ENCODE peak calls at places on chromosomes 6 and 20, in nine cellular contexts. E is ovary, N is A549, L is endothelial cell, F is PC-3, R is fibroblast of lung, Z is thyroid gland, T is mucosa of descending colon, S is fibroblast of villous mesenchyme. Q is an unnamed sample.

GRCh38 chr20:61937146-61937962 is 128.3 kb downstream of the TAF4 start:
- DNase-seq in E (no peak), N (no peak), L (no peak), F (no peak), R (no peak), Z (no peak), T (no peak), S (no peak), Q (no peak)

GRCh38 chr6:79821859-79822258 is 125.5 kb downstream of the ELOVL4 start:
- DNase-seq in E (no peak), N (no peak), L (no peak), F (peak), R (peak), Z (no peak), T (no peak), S (no peak), Q (no peak)

GRCh38 chr20:1818895-1819294 is 76.3 kb upstream of the SIRPA start:
- DNase-seq in E (no peak), N (no peak), L (no peak), F (no peak), R (no peak), Z (no peak), T (no peak), S (no peak), Q (no peak)

GRCh38 chr6:15131234-15132195 is 114.4 kb upstream of the JARID2 start:
- DNase-seq in E (no peak), N (no peak), L (no peak), F (no peak), R (peak), Z (no peak), T (no peak), S (peak), Q (no peak)

GRCh38 chr20:59602546-59603080 is 1.7 kb upstream of the PHACTR3 start:
- DNase-seq in E (no peak), N (no peak), L (no peak), F (no peak), R (no peak), Z (no peak), T (no peak), S (no peak), Q (no peak)

GRCh38 chr6:131205891-131206290 is 70.6 kb downstream of the AKAP7 start:
- DNase-seq in E (no peak), N (no peak), L (no peak), F (no peak), R (no peak), Z (no peak), T (no peak), S (no peak), Q (no peak)

GRCh38 chr6:129699661-129700060 is 10.3 kb downstream of the ARHGAP18 start:
- DNase-seq in E (no peak), N (no peak), L (no peak), F (no peak), R (no peak), Z (no peak), T (no peak), S (no peak), Q (no peak)

GRCh38 chr6:1762203-1762602 is 152.5 kb downstream of the FOXC1 start:
- DNase-seq in E (no peak), N (no peak), L (no peak), F (no peak), R (no peak), Z (no peak), T (no peak), S (no peak), Q (no peak)

GRCh38 chr6:136792945-136793289 is 640 bp upstream of the MAP3K5 start:
- DNase-seq in E (peak), N (peak), L (peak), F (peak), R (peak), Z (peak), T (peak), S (peak), Q (peak)

GRCh38 chr6:21262504-21262903 is 331.0 kb upstream of the SOX4 start:
- DNase-seq in E (no peak), N (no peak), L (no peak), F (no peak), R (no peak), Z (no peak), T (no peak), S (no peak), Q (no peak)

GRCh38 chr20:35523298-35523888 is 6.1 kb downstream of the C20orf173 start:
- DNase-seq in E (no peak), N (peak), L (peak), F (peak), R (no peak), Z (peak), T (no peak), S (peak), Q (no peak)
- TF ChIP-seq CTCF in E (no peak), N (peak), L (peak), F (peak), R (peak), Z (peak), T (no peak), S (peak), Q (peak)

GRCh38 chr6:107711953-107712522 is 112.1 kb downstream of the SCML4 start:
- DNase-seq in E (no peak), N (no peak), L (no peak), F (no peak), R (no peak), Z (no peak), T (no peak), S (no peak), Q (no peak)

GRCh38 chr6:107712523-107713213 is 111.4 kb downstream of the SCML4 start:
- DNase-seq in E (no peak), N (no peak), L (no peak), F (no peak), R (peak), Z (no peak), T (no peak), S (peak), Q (no peak)

GRCh38 chr6:107713214-107713962 is 110.7 kb downstream of the SCML4 start:
- DNase-seq in E (no peak), N (no peak), L (no peak), F (no peak), R (no peak), Z (no peak), T (no peak), S (no peak), Q (no peak)

GRCh38 chr6:107715523-107716321 is 108.4 kb downstream of the SCML4 start:
- DNase-seq in E (no peak), N (no peak), L (no peak), F (no peak), R (no peak), Z (no peak), T (no peak), S (no peak), Q (no peak)

DNA sequence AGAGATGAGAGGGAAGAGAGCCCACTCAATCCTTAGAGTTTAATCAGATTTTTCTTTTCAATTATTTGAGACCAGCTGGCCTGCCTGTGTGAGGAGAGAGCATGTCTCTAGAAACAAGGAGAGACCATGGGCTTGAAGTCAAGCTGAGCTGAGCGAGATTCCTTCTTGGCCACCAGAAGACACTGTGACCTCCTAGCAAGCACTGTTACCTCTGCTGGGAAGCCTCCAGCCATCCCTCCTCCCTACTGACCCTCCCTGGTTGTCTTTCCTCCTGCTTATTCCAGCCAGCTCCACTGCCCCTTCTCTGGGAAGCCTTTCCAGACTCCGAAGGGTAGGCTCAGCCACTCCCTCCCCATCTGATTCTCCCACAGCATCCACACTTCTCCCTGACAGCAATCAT is 110.0 kb downstream of the SCML4 start:
- DNase-seq in E (no peak), N (no peak), L (no peak), F (no peak), R (no peak), Z (no peak), T (no peak), S (no peak), Q (no peak)
- TF ChIP-seq CTCF in E (no peak), N (no peak), L (no peak), F (no peak), R (no peak), Z (no peak), T (no peak), S (no peak), Q (no peak)

GRCh38 chr20:53033176-53033575 is 61.0 kb downstream of the TSHZ2 start:
- DNase-seq in E (no peak), N (no peak), L (no peak), F (no peak), R (peak), Z (no peak), T (no peak), S (no peak), Q (no peak)

GRCh38 chr20:53034899-53035298 is 62.7 kb downstream of the TSHZ2 start:
- DNase-seq in E (no peak), N (no peak), L (no peak), F (no peak), R (no peak), Z (no peak), T (no peak), S (no peak), Q (no peak)

GRCh38 chr20:53028337-53029007 is 56.3 kb downstream of the TSHZ2 start:
- DNase-seq in E (no peak), N (no peak), L (no peak), F (no peak), R (peak), Z (no peak), T (no peak), S (no peak), Q (no peak)

GRCh38 chr20:53032021-53033001 is 60.2 kb downstream of the TSHZ2 start:
- DNase-seq in E (no peak), N (no peak), L (no peak), F (no peak), R (peak), Z (no peak), T (no peak), S (peak), Q (no peak)

DNA sequence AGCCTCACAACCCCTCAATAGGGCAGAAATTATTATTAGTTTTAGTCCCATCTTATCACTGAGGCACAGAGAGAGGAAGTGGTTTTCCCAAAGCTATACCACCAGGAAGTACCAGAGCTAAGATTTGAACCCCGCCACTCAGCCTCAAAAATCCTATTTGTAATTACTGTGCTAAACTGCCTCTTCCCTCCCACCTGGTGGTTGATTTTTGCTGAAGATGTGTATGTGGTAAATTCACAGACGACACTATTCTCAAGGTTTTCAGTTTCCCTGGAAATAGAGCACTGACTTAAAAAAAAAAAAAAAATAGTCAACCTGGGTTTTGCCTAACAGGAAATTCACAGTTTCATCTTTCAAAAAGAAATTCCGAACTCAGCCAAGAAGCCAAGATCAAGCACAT is 57.9 kb downstream of the TSHZ2 start:
- DNase-seq in E (no peak), N (no peak), L (no peak), F (no peak), R (no peak), Z (no peak), T (no peak), S (no peak), Q (no peak)
- TF ChIP-seq CTCF in E (no peak), N (no peak), L (no peak), F (no peak), R (no peak), Z (no peak), T (no peak), S (no peak), Q (no peak)

GRCh38 chr20:50980851-50981713 is 22.5 kb downstream of the MOCS3 start:
- DNase-seq in E (peak), N (peak), L (peak), F (peak), R (peak), Z (peak), T (peak), S (peak), Q (peak)

GRCh38 chr20:50980071-50980681 is 21.6 kb downstream of the MOCS3 start:
- DNase-seq in E (no peak), N (peak), L (no peak), F (peak), R (peak), Z (no peak), T (no peak), S (peak), Q (peak)

GRCh38 chr20:50977066-50978045 is 18.7 kb downstream of the MOCS3 start:
- DNase-seq in E (no peak), N (no peak), L (no peak), F (no peak), R (no peak), Z (no peak), T (no peak), S (no peak), Q (no peak)

GRCh38 chr20:50982372-50982771 is 23.8 kb downstream of the MOCS3 start:
- DNase-seq in E (no peak), N (peak), L (no peak), F (peak), R (peak), Z (no peak), T (peak), S (peak), Q (peak)

GRCh38 chr20:50981714-50982048 is 23.1 kb downstream of the MOCS3 start:
- DNase-seq in E (no peak), N (no peak), L (no peak), F (no peak), R (no peak), Z (no peak), T (no peak), S (no peak), Q (no peak)
- TF ChIP-seq CTCF in E (no peak), N (peak), L (no peak), F (peak), R (no peak), Z (no peak), T (no peak), S (no peak), Q (peak)

GRCh38 chr6:11675610-11676009 is 103.0 kb downstream of the ADTRP start:
- DNase-seq in E (no peak), N (no peak), L (no peak), F (peak), R (no peak), Z (no peak), T (no peak), S (no peak), Q (no peak)
- TF ChIP-seq CTCF in E (no peak), N (no peak), L (no peak), F (peak), R (no peak), Z (no peak), T (no peak), S (no peak), Q (peak)

DNA sequence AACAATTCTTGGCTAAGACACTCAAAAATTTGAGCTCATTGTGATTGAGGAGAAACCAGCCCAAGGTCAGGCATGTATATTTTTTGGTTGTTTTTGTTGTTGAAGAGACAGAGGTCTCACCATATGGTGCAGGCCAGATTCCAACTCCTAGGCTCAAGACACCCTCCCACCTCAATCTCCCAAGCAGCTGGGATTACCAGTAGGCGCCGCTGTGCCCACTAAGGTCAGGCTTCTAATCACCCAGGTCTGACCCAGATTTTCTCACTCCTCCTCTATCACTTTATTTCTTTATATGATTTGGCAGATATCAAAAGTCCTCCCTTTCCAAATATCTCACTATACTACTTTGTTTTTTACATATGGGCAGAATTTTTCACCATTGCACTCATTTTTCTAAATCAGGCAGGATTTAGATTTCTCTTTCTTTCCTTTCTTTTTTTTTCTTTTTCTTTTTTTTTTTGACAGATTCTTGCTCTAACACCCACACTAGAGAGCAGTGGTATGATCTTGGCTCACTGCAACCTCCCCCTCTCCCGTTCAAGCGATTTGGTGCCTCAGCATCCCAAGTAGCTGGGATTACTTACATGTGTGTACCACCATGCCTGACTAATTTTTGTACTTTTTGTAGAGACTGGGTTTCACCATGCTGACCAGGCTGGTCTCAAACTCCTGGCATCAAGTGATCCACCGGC is 1.7 kb upstream of the C6orf141 start:
- DNase-seq in E (no peak), N (no peak), L (no peak), F (no peak), R (no peak), Z (no peak), T (no peak), S (no peak), Q (no peak)
- TF ChIP-seq CTCF in E (no peak), N (peak), L (no peak), F (peak), R (peak), Z (no peak), T (no peak), S (peak), Q (no peak)

GRCh38 chr20:50712771-50713676 is 18.4 kb upstream of the PARD6B start:
- DNase-seq in E (no peak), N (no peak), L (no peak), F (no peak), R (no peak), Z (no peak), T (no peak), S (no peak), Q (no peak)
- TF ChIP-seq CTCF in E (no peak), N (no peak), L (no peak), F (no peak), R (no peak), Z (no peak), T (no peak), S (no peak), Q (no peak)

DNA sequence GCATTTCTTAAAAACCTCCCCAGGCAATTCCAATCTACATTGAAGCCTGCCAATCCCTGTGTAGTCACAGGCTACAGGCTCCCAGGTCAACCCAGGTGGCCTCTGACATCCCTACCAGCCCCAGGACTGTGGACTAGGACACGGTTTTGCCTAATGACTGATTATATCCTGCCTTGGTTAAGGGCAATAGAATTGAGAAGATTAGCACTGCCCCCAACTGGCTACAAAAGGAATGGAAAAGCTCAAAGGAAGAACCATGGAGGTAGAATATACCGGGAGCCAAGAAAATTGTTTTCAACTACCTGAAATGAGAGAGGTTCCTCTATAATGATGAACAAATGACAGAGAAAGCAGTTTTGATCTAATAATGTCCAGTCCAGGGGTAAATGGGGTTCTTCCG is 421.1 kb upstream of the AGPAT4 start:
- DNase-seq in E (no peak), N (no peak), L (no peak), F (peak), R (peak), Z (no peak), T (peak), S (peak), Q (no peak)
- TF ChIP-seq CTCF in E (no peak), N (peak), L (peak), F (peak), R (peak), Z (peak), T (no peak), S (peak), Q (no peak)

GRCh38 chr6:166861961-166862286 is 94.4 kb downstream of the RNASET2 start:
- DNase-seq in E (no peak), N (no peak), L (no peak), F (no peak), R (no peak), Z (no peak), T (no peak), S (no peak), Q (no peak)

GRCh38 chr6:166862978-166863530 is 93.3 kb downstream of the RNASET2 start:
- DNase-seq in E (no peak), N (no peak), L (no peak), F (no peak), R (no peak), Z (no peak), T (no peak), S (no peak), Q (no peak)

GRCh38 chr6:166864333-166864732 is 92.0 kb downstream of the RNASET2 start:
- DNase-seq in E (no peak), N (no peak), L (no peak), F (no peak), R (no peak), Z (no peak), T (no peak), S (no peak), Q (no peak)

GRCh38 chr6:166861304-166861703 is 95.0 kb downstream of the RNASET2 start:
- DNase-seq in E (no peak), N (no peak), L (no peak), F (no peak), R (no peak), Z (no peak), T (no peak), S (no peak), Q (no peak)

DNA sequence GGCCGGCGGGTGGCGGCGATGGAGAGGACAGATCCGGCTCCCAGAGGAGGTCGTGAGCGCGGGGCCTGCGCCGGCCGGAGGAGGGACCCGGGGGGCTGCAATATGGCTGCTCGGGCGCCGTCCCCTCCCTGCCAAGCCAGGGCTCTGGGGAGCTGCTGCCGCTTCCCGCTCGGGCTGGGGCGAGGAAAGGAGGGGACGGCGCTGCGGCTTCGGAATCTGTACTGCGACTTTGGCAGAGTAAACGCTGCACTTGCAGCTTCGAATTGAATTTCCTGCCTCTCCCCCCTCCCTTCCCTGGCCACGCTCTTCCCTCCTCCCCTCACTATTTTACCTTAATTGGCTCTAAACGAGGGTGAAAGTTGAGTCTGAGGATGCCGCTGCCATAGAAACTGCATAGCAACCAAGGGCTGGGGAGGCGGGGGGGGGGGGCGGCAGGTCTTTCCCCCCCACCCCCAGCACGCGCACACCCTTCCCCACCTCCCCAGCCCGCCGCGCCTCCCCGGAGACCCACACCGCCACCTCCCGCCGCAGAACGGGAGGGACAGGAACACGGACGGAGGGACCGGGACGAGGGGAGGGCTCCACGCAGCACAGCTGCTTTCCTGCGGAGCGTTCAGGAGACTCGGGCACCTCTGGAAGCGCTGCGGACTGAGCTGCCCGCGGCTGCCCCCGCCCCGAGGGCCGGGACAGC is 93.9 kb downstream of the RNASET2 start:
- DNase-seq in E (no peak), N (peak), L (peak), F (no peak), R (peak), Z (peak), T (peak), S (no peak), Q (no peak)
- TF ChIP-seq CTCF in E (no peak), N (no peak), L (no peak), F (no peak), R (no peak), Z (peak), T (no peak), S (no peak), Q (no peak)

GRCh38 chr6:35080821-35081425 is 60.2 kb downstream of the TCP11 start:
- DNase-seq in E (peak), N (no peak), L (no peak), F (no peak), R (no peak), Z (no peak), T (no peak), S (no peak), Q (peak)
- TF ChIP-seq CTCF in E (no peak), N (no peak), L (no peak), F (no peak), R (no peak), Z (no peak), T (no peak), S (no peak), Q (no peak)